ENCODE peak calls at places on chromosomes 3 and 15, in five cellular contexts. One of them, this sample, is unnamed.
A peak's percentile ranks its signal among the peaks of the same experiment; 100 is the strongest.

GRCh38 chr3:43389388-43390254 is 103.3 kb downstream of the SNRK start:
- DNase-seq in A549: no peak
- DNase-seq in left ventricle myocardium inferior: no peak
- DNase-seq in BE2C: no peak
- DNase-seq in WTC11: no peak
- DNase-seq in this sample: peak; percentile 55

GRCh38 chr3:99646107-99646435 is 7.7 kb downstream of the COL8A1 start:
- DNase-seq in A549: no peak
- DNase-seq in left ventricle myocardium inferior: no peak
- DNase-seq in BE2C: no peak
- DNase-seq in WTC11: no peak
- DNase-seq in this sample: no peak

GRCh38 chr15:88930579-88930978 is 17.4 kb upstream of the MFGE8 start:
- DNase-seq in A549: no peak
- DNase-seq in left ventricle myocardium inferior: no peak
- DNase-seq in BE2C: no peak
- DNase-seq in WTC11: no peak
- DNase-seq in this sample: no peak

GRCh38 chr3:43770426-43771103 is 79.8 kb downstream of the ABHD5 start:
- DNase-seq in A549: peak; percentile 79
- DNase-seq in left ventricle myocardium inferior: peak; percentile 55
- DNase-seq in BE2C: peak; percentile 84
- DNase-seq in WTC11: no peak
- DNase-seq in this sample: peak; percentile 37

GRCh38 chr3:18046131-18046530 is 303.7 kb upstream of the TBC1D5 start:
- DNase-seq in A549: no peak
- DNase-seq in left ventricle myocardium inferior: no peak
- DNase-seq in BE2C: no peak
- DNase-seq in WTC11: no peak
- DNase-seq in this sample: no peak

GRCh38 chr15:80749589-80749988 is 29.6 kb upstream of the CEMIP start:
- DNase-seq in A549: peak; percentile 79
- DNase-seq in left ventricle myocardium inferior: no peak
- DNase-seq in BE2C: no peak
- DNase-seq in WTC11: no peak
- DNase-seq in this sample: no peak

GRCh38 chr3:20539666-20540460 is 353.9 kb upstream of the SGO1 start:
- DNase-seq in A549: no peak
- DNase-seq in left ventricle myocardium inferior: no peak
- DNase-seq in BE2C: no peak
- DNase-seq in WTC11: no peak
- DNase-seq in this sample: no peak

GRCh38 chr15:29859981-29860745 is 37.9 kb upstream of the TJP1 start:
- DNase-seq in A549: no peak
- DNase-seq in left ventricle myocardium inferior: no peak
- DNase-seq in BE2C: no peak
- DNase-seq in WTC11: no peak
- DNase-seq in this sample: no peak

GRCh38 chr15:97521894-97522293 is 438.6 kb upstream of the ARRDC4 start:
- DNase-seq in A549: no peak
- DNase-seq in left ventricle myocardium inferior: peak; percentile 50
- DNase-seq in BE2C: no peak
- DNase-seq in WTC11: peak; percentile 11
- DNase-seq in this sample: no peak

GRCh38 chr15:64991536-64992135 is 1.9 kb upstream of the SPG21 start:
- DNase-seq in A549: no peak
- DNase-seq in left ventricle myocardium inferior: peak; percentile 43
- DNase-seq in BE2C: no peak
- DNase-seq in WTC11: no peak
- DNase-seq in this sample: no peak

GRCh38 chr15:57319226-57319918 is 56.9 kb upstream of the CGNL1 start:
- DNase-seq in A549: no peak
- DNase-seq in left ventricle myocardium inferior: no peak
- DNase-seq in BE2C: no peak
- DNase-seq in WTC11: no peak
- DNase-seq in this sample: no peak

GRCh38 chr3:34185301-34185700 is 386.9 kb downstream of the PDCD6IP start:
- DNase-seq in A549: no peak
- DNase-seq in left ventricle myocardium inferior: no peak
- DNase-seq in BE2C: no peak
- DNase-seq in WTC11: no peak
- DNase-seq in this sample: no peak

GRCh38 chr3:99145031-99145430 is 243.5 kb upstream of the DCBLD2 start:
- DNase-seq in A549: no peak
- DNase-seq in left ventricle myocardium inferior: no peak
- DNase-seq in BE2C: no peak
- DNase-seq in WTC11: no peak
- DNase-seq in this sample: no peak

GRCh38 chr3:98022978-98023820 is 11.9 kb downstream of the GABRR3 start:
- DNase-seq in A549: peak; percentile 79
- DNase-seq in left ventricle myocardium inferior: peak; percentile 89
- DNase-seq in BE2C: peak; percentile 93
- DNase-seq in WTC11: peak; percentile 93
- DNase-seq in this sample: peak; percentile 87

GRCh38 chr3:179421500-179421899 is 29.8 kb downstream of the GNB4 start:
- DNase-seq in A549: peak; percentile 11
- DNase-seq in left ventricle myocardium inferior: no peak
- DNase-seq in BE2C: peak; percentile 18
- DNase-seq in WTC11: peak; percentile 17
- DNase-seq in this sample: no peak

GRCh38 chr3:122988507-122988906 is 39.1 kb downstream of the SEMA5B start:
- DNase-seq in A549: no peak
- DNase-seq in left ventricle myocardium inferior: peak; percentile 36
- DNase-seq in BE2C: no peak
- DNase-seq in WTC11: no peak
- DNase-seq in this sample: no peak

GRCh38 chr15:40217166-40217785 is 21.6 kb upstream of the PAK6 start:
- DNase-seq in A549: peak; percentile 61
- DNase-seq in left ventricle myocardium inferior: no peak
- DNase-seq in BE2C: peak; percentile 58
- DNase-seq in WTC11: no peak
- DNase-seq in this sample: no peak

GRCh38 chr3:102354818-102355515 is 79.8 kb upstream of the ZPLD1 start:
- DNase-seq in A549: peak; percentile 47
- DNase-seq in left ventricle myocardium inferior: no peak
- DNase-seq in BE2C: no peak
- DNase-seq in WTC11: no peak
- DNase-seq in this sample: no peak

GRCh38 chr15:42218953-42219596 is 11.0 kb upstream of the VPS39 start:
- DNase-seq in A549: no peak
- DNase-seq in left ventricle myocardium inferior: no peak
- DNase-seq in BE2C: no peak
- DNase-seq in WTC11: no peak
- DNase-seq in this sample: no peak

GRCh38 chr3:127482216-127483004 is 108.1 kb downstream of the TPRA1 start:
- DNase-seq in A549: no peak
- DNase-seq in left ventricle myocardium inferior: no peak
- DNase-seq in BE2C: no peak
- DNase-seq in WTC11: no peak
- DNase-seq in this sample: peak; percentile 5

GRCh38 chr15:69756440-69756839 is 303.8 kb downstream of the RPLP1 start:
- DNase-seq in A549: no peak
- DNase-seq in left ventricle myocardium inferior: no peak
- DNase-seq in BE2C: no peak
- DNase-seq in WTC11: no peak
- DNase-seq in this sample: no peak

GRCh38 chr3:189908646-189909045 is 212.1 kb downstream of the P3H2 start:
- DNase-seq in A549: peak; percentile 43
- DNase-seq in left ventricle myocardium inferior: no peak
- DNase-seq in BE2C: no peak
- DNase-seq in WTC11: no peak
- DNase-seq in this sample: no peak

GRCh38 chr3:114627760-114628159 is 333.9 kb downstream of the TIGIT start:
- DNase-seq in A549: no peak
- DNase-seq in left ventricle myocardium inferior: peak; percentile 31
- DNase-seq in BE2C: no peak
- DNase-seq in WTC11: no peak
- DNase-seq in this sample: peak; percentile 54

GRCh38 chr15:57527382-57528091 is 64.2 kb upstream of the MYZAP start:
- DNase-seq in A549: peak; percentile 89
- DNase-seq in left ventricle myocardium inferior: no peak
- DNase-seq in BE2C: peak; percentile 56
- DNase-seq in WTC11: no peak
- DNase-seq in this sample: no peak

This sample was measured in uterus.